ENCODE peak calls at places on chromosome 18, in four cellular contexts. P, L, T and D are unnamed samples.

GRCh38 chr18:13267517-13267916 is 49.0 kb downstream of the LDLRAD4 start:
- DNase-seq in L (no peak), T (peak; percentile 23), P (peak; percentile 31), D (no peak)

GRCh38 chr18:11607897-11608296 is 1.5 kb upstream of the SLC35G4 start:
- DNase-seq in T (peak; percentile 11), P (no peak), L (no peak), D (no peak)

GRCh38 chr18:67997496-67997895 is 481.0 kb upstream of the DSEL start:
- DNase-seq in L (no peak), P (no peak), T (no peak), D (no peak)

GRCh38 chr18:8264861-8265411 is 344.3 kb upstream of the RAB12 start:
- DNase-seq in P (no peak), L (no peak), T (no peak), D (no peak)

GRCh38 chr18:12334280-12335262 is 26.5 kb downstream of the TUBB6 start:
- DNase-seq in P (no peak), L (no peak), T (peak; percentile 63), D (no peak)

GRCh38 chr18:46071894-46072867 is at the start of gene PSTPIP2:
- DNase-seq in T (peak; percentile 61), L (peak; percentile 90), P (no peak), D (peak; percentile 60)

GRCh38 chr18:13219012-13219396 is 444 bp downstream of the LDLRAD4 start:
- DNase-seq in T (no peak), L (no peak), P (no peak), D (peak; percentile 11)

GRCh38 chr18:7737483-7737882 is 170.4 kb downstream of the PTPRM start:
- DNase-seq in T (no peak), L (no peak), P (no peak), D (no peak)

GRCh38 chr18:13437801-13438506 is 219.4 kb downstream of the LDLRAD4 start:
- DNase-seq in P (no peak), T (no peak), L (no peak), D (no peak)

GRCh38 chr18:56321470-56321869 is 316.9 kb downstream of the TXNL1 start:
- DNase-seq in L (no peak), T (no peak), P (no peak), D (no peak)

GRCh38 chr18:6004683-6005082 is 109.4 kb upstream of the TMEM200C start:
- DNase-seq in L (no peak), T (no peak), P (no peak), D (no peak)

DNA sequence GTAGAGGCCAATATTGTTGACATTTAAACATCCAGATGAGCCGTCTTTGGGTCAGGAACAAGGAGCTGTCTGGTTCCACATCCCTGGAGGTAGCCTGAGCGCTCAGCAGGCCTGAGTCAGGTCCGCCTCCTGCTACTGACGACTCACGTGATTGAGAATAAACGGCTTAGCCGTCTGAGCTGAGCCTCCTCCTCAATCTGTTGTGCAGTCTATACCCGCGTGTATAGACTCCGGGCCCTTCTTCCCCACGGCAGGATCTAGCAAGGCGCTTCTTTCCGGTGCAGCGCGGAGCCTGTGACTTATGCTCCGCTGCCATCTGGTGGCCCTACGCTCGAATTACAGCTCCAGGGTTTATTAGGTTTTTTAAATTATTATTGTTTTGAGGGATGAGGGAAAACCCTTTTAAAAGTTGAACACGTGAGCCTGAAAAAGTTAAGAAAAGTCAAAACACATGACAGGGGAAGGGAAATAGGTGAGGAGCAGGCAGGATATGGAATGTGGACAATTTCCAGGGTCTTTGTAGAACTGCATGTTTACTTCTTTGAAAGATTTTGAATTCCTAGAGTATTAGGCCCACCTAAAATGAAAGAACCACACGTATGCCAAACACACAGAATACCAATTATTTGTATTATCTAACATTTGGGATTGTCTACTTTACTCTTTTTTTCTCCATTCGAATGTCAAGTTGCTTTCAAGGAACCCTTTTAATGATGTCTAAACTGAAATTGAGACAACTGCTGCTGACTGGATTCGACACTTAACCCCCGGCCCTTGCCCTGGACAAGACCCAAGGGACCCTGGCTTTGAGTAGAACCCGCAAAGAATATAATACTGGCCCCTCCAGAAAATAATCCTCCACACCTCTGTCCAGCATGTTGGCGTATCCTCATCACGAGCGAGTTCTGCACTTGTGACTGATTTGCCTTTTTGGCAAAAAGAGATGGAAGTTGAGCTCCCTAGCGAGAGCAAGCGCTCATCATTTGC is 112.4 kb upstream of the ZNF236 start:
- DNase-seq in T (peak; percentile 73), P (peak; percentile 66), L (peak; percentile 70), D (peak; percentile 53)
- H3K4me3 ChIP-seq in T (no peak overlapping the region), P (no peak overlapping the region), L (no peak overlapping the region), D (no peak overlapping the region)

GRCh38 chr18:10455726-10456453 is 1.5 kb downstream of the APCDD1 start:
- DNase-seq in T (peak; percentile 46), P (no peak), L (no peak), D (no peak)

GRCh38 chr18:10457798-10458197 is 3.4 kb downstream of the APCDD1 start:
- DNase-seq in L (no peak), T (no peak), P (no peak), D (no peak)

GRCh38 chr18:10453885-10454772 is at the start of gene APCDD1:
- DNase-seq in P (no peak), T (peak; percentile 93), L (no peak), D (no peak)

GRCh38 chr18:10454800-10455550 is 540 bp downstream of the APCDD1 start:
- DNase-seq in P (no peak), T (peak; percentile 67), L (no peak), D (no peak)

DNA sequence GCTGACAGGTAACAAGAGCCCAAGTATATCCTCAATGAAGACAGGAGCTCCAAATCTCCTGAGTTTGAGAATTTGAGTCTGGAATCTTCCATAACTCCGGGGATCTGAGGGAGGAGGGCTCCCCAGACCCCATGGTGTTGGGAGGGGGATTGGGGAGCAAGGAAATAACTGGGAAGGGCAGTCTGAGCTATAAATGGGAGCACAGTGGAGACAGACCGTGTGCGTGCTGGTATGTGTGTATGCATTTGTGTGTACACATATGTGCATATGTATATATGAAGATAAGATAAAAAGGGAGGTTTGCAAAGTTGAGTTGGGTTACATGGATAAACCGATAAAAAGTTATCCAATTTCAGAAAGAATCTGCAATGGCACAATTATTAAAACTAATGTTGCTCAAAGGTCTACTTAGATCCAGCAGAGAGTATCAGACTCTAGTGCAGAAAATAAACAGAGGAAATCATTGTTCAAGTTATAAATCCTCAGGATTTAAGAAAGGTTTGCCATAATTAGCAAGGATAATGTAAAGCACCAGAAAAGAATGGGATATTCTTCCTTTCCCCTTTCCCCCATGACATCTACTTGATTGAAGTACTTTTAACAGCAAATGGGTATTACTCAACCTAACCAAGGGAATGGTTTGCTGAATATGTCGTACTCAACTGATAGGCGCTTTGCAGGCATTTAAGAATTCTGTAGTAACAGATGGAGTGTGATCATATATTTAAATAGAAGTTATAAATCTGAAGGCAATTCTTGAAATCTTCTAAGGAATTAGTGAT is 2.5 kb downstream of the APCDD1 start:
- DNase-seq in P (no peak), L (no peak), T (no peak), D (no peak)
- H3K27ac ChIP-seq in P (no peak overlapping the region), L (no peak overlapping the region), T (no peak overlapping the region), D (no peak overlapping the region)

DNA sequence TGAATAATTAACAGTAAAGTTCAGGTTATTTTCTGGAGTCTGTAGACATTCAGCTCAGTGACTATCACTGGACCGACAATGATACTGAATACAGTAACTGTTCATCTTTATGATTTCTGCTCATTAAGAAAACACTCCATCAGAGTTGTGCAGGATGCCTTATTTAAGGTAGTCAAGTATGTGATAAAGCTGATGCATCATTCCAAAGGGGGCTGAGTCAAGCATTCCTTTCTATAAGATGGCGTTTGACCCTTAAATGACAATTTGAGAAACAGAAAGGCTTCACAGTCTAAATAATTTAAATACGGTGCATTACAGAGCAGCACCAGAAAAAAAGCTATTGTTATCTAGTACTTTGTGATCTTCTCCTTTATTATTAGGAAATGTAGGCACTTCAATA is 131.1 kb downstream of the CDH2 start:
- DNase-seq in P (no peak), T (peak; percentile 59), L (no peak), D (no peak)
- H3K4me3 ChIP-seq in P (no peak overlapping the region), T (no peak overlapping the region), L (no peak overlapping the region), D (no peak overlapping the region)

DNA sequence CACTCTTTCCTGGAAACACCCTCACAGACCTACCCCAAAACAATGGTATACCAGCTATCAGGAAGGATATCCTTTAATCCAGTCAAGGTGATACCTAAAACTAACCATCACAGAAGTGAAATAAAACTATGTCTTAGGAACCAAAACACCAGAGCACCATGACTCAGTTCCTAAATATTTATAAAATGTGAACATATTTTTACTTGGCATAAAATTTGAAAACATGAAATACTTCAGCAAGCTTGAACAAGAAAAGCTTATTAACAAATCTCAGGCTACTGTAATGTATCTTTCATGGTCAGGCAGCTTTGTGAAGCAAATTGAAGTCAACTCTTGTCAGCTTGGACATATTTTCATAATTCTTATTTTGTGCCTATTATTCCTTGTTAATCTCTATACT is 440.8 kb upstream of the CDH20 start:
- DNase-seq in P (peak; percentile 47), T (no peak), L (no peak), D (no peak)
- H3K27ac ChIP-seq in P (peak overlapping the region; percentile 89), T (no peak overlapping the region), L (no peak overlapping the region), D (no peak overlapping the region)

GRCh38 chr18:47968006-47968676 is 37.7 kb upstream of the SMAD2 start:
- DNase-seq in T (peak; percentile 99), L (no peak), P (no peak), D (no peak)

GRCh38 chr18:47964086-47964485 is 33.6 kb upstream of the SMAD2 start:
- DNase-seq in P (no peak), T (no peak), L (no peak), D (no peak)

GRCh38 chr18:47969851-47970250 is 39.4 kb upstream of the SMAD2 start:
- DNase-seq in L (peak; percentile 61), T (peak; percentile 21), P (no peak), D (no peak)

GRCh38 chr18:47970664-47971523 is 40.4 kb upstream of the SMAD2 start:
- DNase-seq in P (no peak), T (peak; percentile 39), L (peak; percentile 87), D (no peak)

GRCh38 chr18:47968721-47969120 is 38.3 kb upstream of the SMAD2 start:
- DNase-seq in L (no peak), P (peak; percentile 7), T (peak; percentile 33), D (no peak)
- H3K4me3 ChIP-seq in L (no peak overlapping the region), P (no peak overlapping the region), T (no peak overlapping the region), D (no peak overlapping the region)

GRCh38 chr18:23155537-23155936 is 20.3 kb downstream of the CABLES1 start:
- DNase-seq in P (peak; percentile 54), L (no peak), T (no peak), D (no peak)

GRCh38 chr18:23154021-23154420 is 18.7 kb downstream of the CABLES1 start:
- DNase-seq in L (no peak), T (no peak), P (no peak), D (no peak)

GRCh38 chr18:23158058-23158457 is 22.8 kb downstream of the CABLES1 start:
- DNase-seq in T (no peak), P (no peak), L (no peak), D (no peak)

GRCh38 chr18:23156134-23156533 is 20.8 kb downstream of the CABLES1 start:
- DNase-seq in P (no peak), T (peak; percentile 57), L (no peak), D (no peak)

DNA sequence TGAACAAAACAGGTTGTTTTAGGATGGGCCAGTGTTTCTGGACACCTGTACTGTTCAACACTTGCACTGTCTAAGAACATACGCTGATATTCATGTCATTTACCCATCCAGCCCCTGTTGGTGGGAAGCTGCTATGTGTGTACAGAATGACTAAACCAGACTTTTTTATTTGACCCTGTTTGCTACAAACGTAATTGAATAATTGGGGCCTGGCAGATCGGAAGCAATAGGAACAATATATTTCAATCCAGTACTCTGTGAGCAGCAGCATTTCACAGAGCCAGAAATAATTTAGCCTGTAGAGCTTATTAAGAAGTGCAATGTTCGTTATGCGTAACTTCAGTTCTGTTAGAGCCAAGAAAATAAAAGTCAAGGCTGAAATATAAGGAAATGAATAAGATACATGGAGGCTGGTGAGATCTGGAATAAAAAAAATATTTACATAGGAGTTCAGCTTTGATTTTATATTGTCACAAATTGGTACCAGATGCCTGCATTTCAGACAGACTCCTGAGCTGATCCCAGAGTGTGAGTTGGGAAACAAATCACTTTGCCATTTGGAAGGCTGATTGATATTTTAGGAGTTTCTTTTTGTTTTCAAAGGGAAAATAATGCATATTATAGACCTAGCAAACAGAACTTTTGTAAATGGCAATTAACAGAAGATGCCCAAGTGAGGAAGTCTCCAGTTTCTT is 19.7 kb downstream of the CABLES1 start:
- DNase-seq in L (no peak), P (peak; percentile 56), T (no peak), D (no peak)
- H3K27ac ChIP-seq in L (no peak overlapping the region), P (peak overlapping the region; percentile 8), T (no peak overlapping the region), D (no peak overlapping the region)